ENCODE peak calls at places on chromosomes 1 and 21, in four cellular contexts. One of them, this sample, is unnamed.
A peak's percentile ranks its signal among the peaks of the same experiment; 100 is the strongest.

GRCh38 chr1:96544051-96544830 is 177.3 kb upstream of the PTBP2 start:
- DNase-seq in activated CD8-positive, alpha-beta T cell treated with anti-CD3 and anti-CD28 coated beads for 36 hours: no peak
- DNase-seq in SK-MEL-5: no peak
- DNase-seq in head of caudate nucleus: no peak
- DNase-seq in this sample: no peak

GRCh38 chr1:61869691-61870109 is 127.4 kb downstream of the PATJ start:
- DNase-seq in SK-MEL-5: no peak
- DNase-seq in activated CD8-positive, alpha-beta T cell treated with anti-CD3 and anti-CD28 coated beads for 36 hours: no peak
- DNase-seq in head of caudate nucleus: no peak
- DNase-seq in this sample: no peak

GRCh38 chr1:110118636-110119396 is 6.6 kb downstream of the UBL4B start:
- DNase-seq in head of caudate nucleus: no peak
- DNase-seq in SK-MEL-5: no peak
- DNase-seq in activated CD8-positive, alpha-beta T cell treated with anti-CD3 and anti-CD28 coated beads for 36 hours: peak; percentile 66
- DNase-seq in this sample: no peak

GRCh38 chr21:42582422-42583149 is 68.9 kb downstream of the SLC37A1 start:
- DNase-seq in head of caudate nucleus: no peak
- DNase-seq in SK-MEL-5: no peak
- DNase-seq in activated CD8-positive, alpha-beta T cell treated with anti-CD3 and anti-CD28 coated beads for 36 hours: no peak
- DNase-seq in this sample: no peak

GRCh38 chr1:164709541-164710287 is 150.7 kb downstream of the PBX1 start:
- DNase-seq in head of caudate nucleus: no peak
- DNase-seq in activated CD8-positive, alpha-beta T cell treated with anti-CD3 and anti-CD28 coated beads for 36 hours: no peak
- DNase-seq in SK-MEL-5: no peak
- DNase-seq in this sample: no peak

GRCh38 chr1:1117469-1117831 is 1.6 kb upstream of the C1orf159 start:
- DNase-seq in head of caudate nucleus: no peak
- DNase-seq in SK-MEL-5: no peak
- DNase-seq in activated CD8-positive, alpha-beta T cell treated with anti-CD3 and anti-CD28 coated beads for 36 hours: no peak
- DNase-seq in this sample: no peak

GRCh38 chr1:151189638-151190445 is at the start of gene VPS72:
- DNase-seq in SK-MEL-5: peak; percentile 96
- DNase-seq in head of caudate nucleus: peak; percentile 90
- DNase-seq in activated CD8-positive, alpha-beta T cell treated with anti-CD3 and anti-CD28 coated beads for 36 hours: peak; percentile 93
- DNase-seq in this sample: peak; percentile 93

GRCh38 chr1:162015196-162015595 is 8.5 kb downstream of the OLFML2B start:
- DNase-seq in head of caudate nucleus: no peak
- DNase-seq in SK-MEL-5: no peak
- DNase-seq in activated CD8-positive, alpha-beta T cell treated with anti-CD3 and anti-CD28 coated beads for 36 hours: no peak
- DNase-seq in this sample: no peak

GRCh38 chr21:33461538-33462250 is 18.1 kb downstream of the TMEM50B start:
- DNase-seq in head of caudate nucleus: no peak
- DNase-seq in activated CD8-positive, alpha-beta T cell treated with anti-CD3 and anti-CD28 coated beads for 36 hours: no peak
- DNase-seq in SK-MEL-5: no peak
- DNase-seq in this sample: no peak

GRCh38 chr1:182431278-182431677 is 18.7 kb upstream of the RGSL1 start:
- DNase-seq in SK-MEL-5: no peak
- DNase-seq in head of caudate nucleus: no peak
- DNase-seq in activated CD8-positive, alpha-beta T cell treated with anti-CD3 and anti-CD28 coated beads for 36 hours: no peak
- DNase-seq in this sample: no peak

GRCh38 chr1:170520601-170521000 is 11.4 kb upstream of the GORAB start:
- DNase-seq in head of caudate nucleus: no peak
- DNase-seq in SK-MEL-5: no peak
- DNase-seq in activated CD8-positive, alpha-beta T cell treated with anti-CD3 and anti-CD28 coated beads for 36 hours: no peak
- DNase-seq in this sample: peak; percentile 46

GRCh38 chr1:45846931-45847330 is 43.5 kb downstream of the MAST2 start:
- DNase-seq in activated CD8-positive, alpha-beta T cell treated with anti-CD3 and anti-CD28 coated beads for 36 hours: no peak
- DNase-seq in head of caudate nucleus: no peak
- DNase-seq in SK-MEL-5: no peak
- DNase-seq in this sample: no peak

GRCh38 chr1:162072770-162073169 is 3.3 kb downstream of the NOS1AP start:
- DNase-seq in head of caudate nucleus: no peak
- DNase-seq in activated CD8-positive, alpha-beta T cell treated with anti-CD3 and anti-CD28 coated beads for 36 hours: no peak
- DNase-seq in SK-MEL-5: no peak
- DNase-seq in this sample: no peak

This sample was measured in COLO829.